ENCODE peak calls at places on chromosomes 4 and X, in seven cellular contexts. A is body of pancreas; I is pancreas; N is SK-N-SH; K is GM23338; X is CD8-positive, alpha-beta T cell; H is CD4-positive, alpha-beta T cell. B is an unnamed sample.
A peak's percentile ranks its signal among the peaks of the same experiment; 100 is the strongest.

GRCh38 chr4:84965558-84966381 is 720 bp downstream of the WDFY3 start:
- DNase-seq in X (no peak), K (peak; percentile 68), H (no peak), A (peak; percentile 41), I (peak; percentile 46), N (peak; percentile 90), B (peak; percentile 63)

GRCh38 chr4:15526924-15527592 is 57.4 kb downstream of the CC2D2A start:
- DNase-seq in X (no peak), A (no peak), K (no peak), H (no peak), N (no peak), I (no peak), B (no peak)

GRCh38 chr4:10106421-10107039 is 10.1 kb downstream of the WDR1 start:
- DNase-seq in X (peak; percentile 67), A (no peak), N (peak; percentile 49), I (peak; percentile 29), H (peak; percentile 54), K (no peak), B (no peak)

GRCh38 chr4:29770627-29771026 is 949.5 kb upstream of the PCDH7 start:
- DNase-seq in K (no peak), H (no peak), X (no peak), N (no peak), A (no peak), I (no peak), B (no peak)

GRCh38 chr4:112753333-112753732 is 116.4 kb downstream of the LARP7 start:
- DNase-seq in X (no peak), K (no peak), N (no peak), A (no peak), I (no peak), H (no peak), B (no peak)

GRCh38 chrX:129622757-129623301 is 31.9 kb downstream of the APLN start:
- DNase-seq in X (no peak), I (no peak), A (no peak), K (peak; percentile 42), N (no peak), H (no peak), B (no peak)

GRCh38 chr4:39937683-39938268 is 39.9 kb downstream of the PDS5A start:
- DNase-seq in N (no peak), A (no peak), H (no peak), K (no peak), X (no peak), I (no peak), B (no peak)

GRCh38 chrX:10726647-10727046 is 106.3 kb upstream of the MID1 start:
- DNase-seq in H (no peak), K (no peak), A (no peak), I (no peak), X (no peak), N (no peak), B (no peak)

GRCh38 chrX:18389968-18390367 is 35.4 kb upstream of the CDKL5 start:
- DNase-seq in A (no peak), X (no peak), N (no peak), I (no peak), K (peak; percentile 44), H (no peak), B (no peak)
- TF ChIP-seq CTCF in A (no peak), X (no peak), N (peak; percentile 18), I (no peak), K (peak; percentile 44), H (no peak), B (no peak)

GRCh38 chrX:110509778-110510510 is 151.3 kb downstream of the RTL9 start:
- DNase-seq in N (no peak), K (peak; percentile 80), A (no peak), H (no peak), X (no peak), I (no peak), B (no peak)
- H3K27ac ChIP-seq in N (no peak overlapping the region), K (peak overlapping the region; percentile 87), A (no peak overlapping the region), H (no peak overlapping the region), X (no peak overlapping the region), I (no peak overlapping the region), B (no peak overlapping the region)

GRCh38 chr4:26737385-26737784 is 123.3 kb upstream of the STIM2 start:
- DNase-seq in K (no peak), A (no peak), I (no peak), N (no peak), H (no peak), X (no peak), B (no peak)

GRCh38 chr4:26732356-26732755 is 128.3 kb upstream of the STIM2 start:
- DNase-seq in K (no peak), H (no peak), A (no peak), N (no peak), I (no peak), X (no peak), B (no peak)

GRCh38 chr4:26741491-26741871 is 119.2 kb upstream of the STIM2 start:
- DNase-seq in X (no peak), A (no peak), H (no peak), K (no peak), I (peak; percentile 12), N (no peak), B (no peak)

GRCh38 chr4:26731342-26731741 is 129.3 kb upstream of the STIM2 start:
- DNase-seq in H (no peak), K (no peak), X (no peak), A (no peak), N (no peak), I (no peak), B (no peak)

DNA sequence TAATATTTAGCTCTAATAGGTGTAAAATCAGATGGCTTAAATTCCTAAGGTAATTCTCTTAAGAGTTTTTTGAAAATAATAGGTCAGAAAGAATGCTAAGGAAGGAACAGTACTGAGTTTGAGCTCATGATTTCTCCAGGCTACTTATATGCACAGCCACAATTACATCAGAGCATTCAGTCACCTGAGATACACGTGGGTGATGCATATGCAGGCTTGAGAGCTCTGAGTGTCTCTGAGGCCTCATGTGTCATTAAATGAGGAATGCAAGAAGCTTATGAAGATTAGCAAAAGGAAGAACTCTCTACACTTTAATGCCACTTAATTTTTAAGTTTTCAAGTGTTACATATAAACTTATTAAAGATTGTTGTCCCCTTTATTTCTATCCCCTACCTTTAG is 124.0 kb upstream of the STIM2 start:
- DNase-seq in I (no peak), A (no peak), N (no peak), X (no peak), K (no peak), H (no peak), B (no peak)
- TF ChIP-seq CTCF in I (no peak), A (no peak), N (no peak), X (no peak), K (no peak), H (no peak), B (no peak)

DNA sequence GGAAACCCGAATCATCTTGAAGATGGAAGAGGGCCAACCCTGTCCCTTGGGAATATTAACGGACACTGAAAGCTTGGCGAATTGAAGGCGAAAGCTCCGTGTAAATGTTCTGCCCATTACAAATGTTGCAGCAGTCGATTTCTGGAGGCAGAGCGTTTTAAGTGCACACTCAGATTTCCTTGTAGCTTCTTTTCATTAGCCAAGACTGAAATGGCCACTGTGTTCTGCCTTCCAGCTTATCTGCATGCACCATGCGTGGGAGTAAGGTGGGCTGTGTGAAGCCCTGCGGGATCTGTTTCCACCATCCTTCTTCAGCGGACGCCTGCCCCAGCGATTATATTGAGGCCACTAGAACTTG is 1.3 kb downstream of the SMIM20 start:
- DNase-seq in I (no peak), X (no peak), H (no peak), N (no peak), K (no peak), A (no peak), B (no peak)
- H3K27ac ChIP-seq in I (no peak overlapping the region), X (no peak overlapping the region), H (no peak overlapping the region), N (no peak overlapping the region), K (no peak overlapping the region), A (peak overlapping the region; percentile 96), B (no peak overlapping the region)